ENCODE peak calls at places on chromosomes 7 and 10, in nine cellular contexts. M is hepatic stellate cell; N is effector CD4-positive, alpha-beta T cell; R is CD4-positive, alpha-beta T cell; Q is NCI-H1417; L is posterior vena cava; S is iPS-NIHi11; O is EL; W is hypothalamus. D is an unnamed sample.

GRCh38 chr7:158458716-158459282 is 128.8 kb downstream of the PTPRN2 start:
- DNase-seq in M (no peak), W (no peak), N (no peak), O (no peak), R (no peak), L (peak), Q (no peak), S (no peak), D (no peak)

GRCh38 chr7:76267107-76267834 is 35.2 kb upstream of the HSPB1 start:
- DNase-seq in R (no peak), Q (no peak), S (no peak), M (no peak), O (no peak), L (no peak), W (no peak), N (no peak), D (no peak)

GRCh38 chr7:121449304-121449703 is 53.2 kb upstream of the FAM3C start:
- DNase-seq in O (no peak), W (no peak), Q (no peak), S (no peak), N (no peak), R (no peak), L (no peak), M (no peak), D (no peak)

GRCh38 chr10:13724484-13724883 is 137.7 kb downstream of the PRPF18 start:
- DNase-seq in N (no peak), Q (no peak), O (no peak), S (no peak), L (no peak), M (no peak), R (no peak), W (no peak), D (no peak)

GRCh38 chr10:80133221-80133620 is 691 bp downstream of the PLAC9 start:
- DNase-seq in Q (no peak), M (peak), R (no peak), W (no peak), L (peak), N (no peak), S (no peak), O (peak), D (no peak)

GRCh38 chr7:137418841-137419240 is 75.3 kb upstream of the PTN start:
- DNase-seq in Q (no peak), O (no peak), R (no peak), W (no peak), N (no peak), S (no peak), L (no peak), M (no peak), D (no peak)

GRCh38 chr7:152723364-152723763 is 36.2 kb upstream of the ACTR3B start:
- DNase-seq in R (no peak), S (no peak), N (no peak), O (no peak), W (no peak), L (no peak), Q (no peak), M (no peak), D (no peak)

GRCh38 chr7:2195403-2196246 is 37.1 kb downstream of the MAD1L1 start:
- DNase-seq in Q (no peak), L (no peak), O (no peak), W (peak), S (no peak), R (no peak), M (no peak), N (no peak), D (no peak)

GRCh38 chr10:29980084-29980483 is 79.3 kb downstream of the JCAD start:
- DNase-seq in O (no peak), L (no peak), Q (no peak), S (no peak), M (no peak), N (no peak), R (no peak), W (no peak), D (no peak)

GRCh38 chr7:85776691-85777363 is 590.0 kb upstream of the SEMA3D start:
- DNase-seq in L (no peak), M (no peak), R (no peak), N (no peak), O (no peak), Q (no peak), S (no peak), W (no peak), D (no peak)

GRCh38 chr10:43233601-43234430 is 33.0 kb downstream of the RASGEF1A start:
- DNase-seq in N (peak), R (no peak), L (peak), W (no peak), Q (no peak), S (no peak), O (no peak), M (no peak), D (no peak)

GRCh38 chr10:69056129-69056528 is 31.8 kb upstream of the SRGN start:
- DNase-seq in L (peak), N (no peak), W (no peak), M (no peak), O (peak), R (no peak), S (no peak), Q (no peak), D (no peak)

GRCh38 chr7:139739863-139740597 is 37.8 kb downstream of the HIPK2 start:
- DNase-seq in L (no peak), M (no peak), S (no peak), W (peak), N (no peak), Q (peak), R (no peak), O (no peak), D (no peak)

GRCh38 chr7:128860158-128861073 is 2.2 kb upstream of the ATP6V1F start:
- DNase-seq in W (no peak), S (peak), Q (no peak), N (no peak), O (peak), R (no peak), M (no peak), L (no peak), D (no peak)

GRCh38 chr7:120079704-120080103 is 193.3 kb upstream of the KCND2 start:
- DNase-seq in M (no peak), R (no peak), S (no peak), L (no peak), W (no peak), O (no peak), N (no peak), Q (no peak), D (no peak)

D was measured in GM06990.